ENCODE peak calls at places on chromosome 22, in seven cellular contexts. A is frontal cortex; Z is activated T-cell treated with anti-CD3 and anti-CD28 coated beads for 1 hour; C is breast epithelium; V is NCI-H748 treated with DMSO at 0.1 percent for 48 hours; K is DMS153; F is activated CD8-positive, alpha-beta memory T cell treated with anti-CD3 and anti-CD28 coated beads for 24 hours. T is an unnamed sample.

GRCh38 chr22:33109532-33110148 is 51.5 kb upstream of the SYN3 start:
- DNase-seq in A (no peak), Z (no peak), C (no peak), V (no peak), K (no peak), F (no peak), T (no peak)

GRCh38 chr22:29266564-29267461 is 968 bp downstream of the RHBDD3 start:
- DNase-seq in A (no peak), Z (no peak), C (no peak), V (no peak), K (no peak), F (peak), T (no peak)

GRCh38 chr22:50595189-50595588 is 5.4 kb upstream of the MAPK8IP2 start:
- DNase-seq in A (no peak), Z (no peak), C (no peak), V (no peak), K (no peak), F (no peak), T (no peak)

GRCh38 chr22:43820671-43821305 is 8.7 kb upstream of the EFCAB6 start:
- DNase-seq in A (no peak), Z (no peak), C (no peak), V (peak), K (no peak), F (peak), T (no peak)

GRCh38 chr22:46657996-46658947 is 38.1 kb downstream of the GRAMD4 start:
- DNase-seq in A (no peak), Z (no peak), C (no peak), V (no peak), K (no peak), F (no peak), T (no peak)

GRCh38 chr22:38657248-38657909 is 941 bp downstream of the CBY1 start:
- DNase-seq in A (no peak), Z (peak), C (no peak), V (peak), K (no peak), F (peak), T (peak)

GRCh38 chr22:20583471-20583922 is 76.1 kb downstream of the MED15 start:
- DNase-seq in A (peak), Z (no peak), C (no peak), V (no peak), K (no peak), F (no peak), T (no peak)

GRCh38 chr22:42797021-42797420 is 60.1 kb downstream of the ARFGAP3 start:
- DNase-seq in A (no peak), Z (no peak), C (no peak), V (no peak), K (no peak), F (no peak), T (no peak)

GRCh38 chr22:42169055-42169469 is 38.5 kb upstream of the CYP2D6 start:
- DNase-seq in A (peak), Z (peak), C (peak), V (peak), K (peak), F (peak), T (peak)

GRCh38 chr22:17878970-17879369 is 104.7 kb upstream of the BID start:
- DNase-seq in A (no peak), Z (no peak), C (no peak), V (no peak), K (no peak), F (no peak), T (no peak)